ENCODE peak calls at places on chromosome 19, in five cellular contexts. One of them, this sample, is unnamed.
A peak's percentile ranks its signal among the peaks of the same experiment; 100 is the strongest.

GRCh38 chr19:48053076-48053475 is 9.2 kb upstream of the CABP5 start:
- DNase-seq in thyroid gland: no peak
- DNase-seq in CD4-positive, alpha-beta T cell: no peak
- DNase-seq in glutamatergic neuron: no peak
- DNase-seq in neural crest cell: no peak
- DNase-seq in this sample: no peak

GRCh38 chr19:1259873-1260748 is 9.0 kb upstream of the CIRBP start:
- DNase-seq in thyroid gland: no peak
- DNase-seq in CD4-positive, alpha-beta T cell: no peak
- DNase-seq in glutamatergic neuron: no peak
- DNase-seq in neural crest cell: no peak
- DNase-seq in this sample: no peak

GRCh38 chr19:7904074-7905020 is 670 bp downstream of the MAP2K7 start:
- DNase-seq in thyroid gland: no peak
- DNase-seq in CD4-positive, alpha-beta T cell: no peak
- DNase-seq in glutamatergic neuron: peak; percentile 55
- DNase-seq in neural crest cell: no peak
- DNase-seq in this sample: no peak

GRCh38 chr19:31232220-31232619 is 117.0 kb downstream of the TSHZ3 start:
- DNase-seq in thyroid gland: peak; percentile 18
- DNase-seq in CD4-positive, alpha-beta T cell: no peak
- DNase-seq in glutamatergic neuron: no peak
- DNase-seq in neural crest cell: no peak
- DNase-seq in this sample: no peak

GRCh38 chr19:41442473-41443360 is at the start of gene ERICH4:
- DNase-seq in thyroid gland: no peak
- DNase-seq in CD4-positive, alpha-beta T cell: no peak
- DNase-seq in glutamatergic neuron: no peak
- DNase-seq in neural crest cell: no peak
- DNase-seq in this sample: no peak

GRCh38 chr19:16088351-16088984 is 12.2 kb downstream of the TPM4 start:
- DNase-seq in thyroid gland: no peak
- DNase-seq in CD4-positive, alpha-beta T cell: no peak
- DNase-seq in glutamatergic neuron: no peak
- DNase-seq in neural crest cell: no peak
- DNase-seq in this sample: no peak

GRCh38 chr19:52691215-52691610 is 43.6 kb downstream of the ZNF611 start:
- DNase-seq in thyroid gland: no peak
- DNase-seq in CD4-positive, alpha-beta T cell: no peak
- DNase-seq in glutamatergic neuron: peak; percentile 25
- DNase-seq in neural crest cell: no peak
- DNase-seq in this sample: no peak

GRCh38 chr19:610071-610800 is 20.6 kb downstream of the HCN2 start:
- DNase-seq in thyroid gland: no peak
- DNase-seq in CD4-positive, alpha-beta T cell: no peak
- DNase-seq in glutamatergic neuron: no peak
- DNase-seq in neural crest cell: no peak
- DNase-seq in this sample: no peak

GRCh38 chr19:54180691-54181091 is 7.7 kb upstream of the TMC4 start:
- DNase-seq in thyroid gland: no peak
- DNase-seq in CD4-positive, alpha-beta T cell: no peak
- DNase-seq in glutamatergic neuron: no peak
- DNase-seq in neural crest cell: no peak
- DNase-seq in this sample: no peak

GRCh38 chr19:31639306-31639705 is 290.1 kb upstream of the TSHZ3 start:
- DNase-seq in thyroid gland: no peak
- DNase-seq in CD4-positive, alpha-beta T cell: no peak
- DNase-seq in glutamatergic neuron: no peak
- DNase-seq in neural crest cell: no peak
- DNase-seq in this sample: no peak

GRCh38 chr19:38245826-38246498 is 10.2 kb downstream of the PPP1R14A start:
- DNase-seq in thyroid gland: no peak
- DNase-seq in CD4-positive, alpha-beta T cell: no peak
- DNase-seq in glutamatergic neuron: no peak
- DNase-seq in neural crest cell: no peak
- DNase-seq in this sample: no peak

GRCh38 chr19:8663920-8664670 is 33.7 kb downstream of the NFILZ start:
- DNase-seq in thyroid gland: no peak
- DNase-seq in CD4-positive, alpha-beta T cell: no peak
- DNase-seq in glutamatergic neuron: no peak
- DNase-seq in neural crest cell: no peak
- DNase-seq in this sample: no peak

GRCh38 chr19:54418930-54419800 is 3.9 kb downstream of the TTYH1 start:
- DNase-seq in thyroid gland: no peak
- DNase-seq in CD4-positive, alpha-beta T cell: no peak
- DNase-seq in glutamatergic neuron: no peak
- DNase-seq in neural crest cell: no peak
- DNase-seq in this sample: no peak

GRCh38 chr19:51119089-51119488 is 5.6 kb upstream of the SIGLEC9 start:
- DNase-seq in thyroid gland: no peak
- DNase-seq in CD4-positive, alpha-beta T cell: no peak
- DNase-seq in glutamatergic neuron: no peak
- DNase-seq in neural crest cell: no peak
- DNase-seq in this sample: no peak

GRCh38 chr19:18158471-18158870 is 5.5 kb downstream of the PIK3R2 start:
- DNase-seq in thyroid gland: no peak
- DNase-seq in CD4-positive, alpha-beta T cell: no peak
- DNase-seq in glutamatergic neuron: no peak
- DNase-seq in neural crest cell: no peak
- DNase-seq in this sample: no peak

GRCh38 chr19:18159810-18160209 is 6.8 kb downstream of the PIK3R2 start:
- DNase-seq in thyroid gland: no peak
- DNase-seq in CD4-positive, alpha-beta T cell: no peak
- DNase-seq in glutamatergic neuron: no peak
- DNase-seq in neural crest cell: no peak
- DNase-seq in this sample: no peak

GRCh38 chr19:18161691-18162039 is 8.7 kb downstream of the PIK3R2 start:
- DNase-seq in thyroid gland: no peak
- DNase-seq in CD4-positive, alpha-beta T cell: no peak
- DNase-seq in glutamatergic neuron: no peak
- DNase-seq in neural crest cell: no peak
- DNase-seq in this sample: no peak

GRCh38 chr19:18160441-18160791 is 7.5 kb downstream of the PIK3R2 start:
- DNase-seq in thyroid gland: no peak
- DNase-seq in CD4-positive, alpha-beta T cell: no peak
- DNase-seq in glutamatergic neuron: no peak
- DNase-seq in neural crest cell: no peak
- DNase-seq in this sample: no peak

DNA sequence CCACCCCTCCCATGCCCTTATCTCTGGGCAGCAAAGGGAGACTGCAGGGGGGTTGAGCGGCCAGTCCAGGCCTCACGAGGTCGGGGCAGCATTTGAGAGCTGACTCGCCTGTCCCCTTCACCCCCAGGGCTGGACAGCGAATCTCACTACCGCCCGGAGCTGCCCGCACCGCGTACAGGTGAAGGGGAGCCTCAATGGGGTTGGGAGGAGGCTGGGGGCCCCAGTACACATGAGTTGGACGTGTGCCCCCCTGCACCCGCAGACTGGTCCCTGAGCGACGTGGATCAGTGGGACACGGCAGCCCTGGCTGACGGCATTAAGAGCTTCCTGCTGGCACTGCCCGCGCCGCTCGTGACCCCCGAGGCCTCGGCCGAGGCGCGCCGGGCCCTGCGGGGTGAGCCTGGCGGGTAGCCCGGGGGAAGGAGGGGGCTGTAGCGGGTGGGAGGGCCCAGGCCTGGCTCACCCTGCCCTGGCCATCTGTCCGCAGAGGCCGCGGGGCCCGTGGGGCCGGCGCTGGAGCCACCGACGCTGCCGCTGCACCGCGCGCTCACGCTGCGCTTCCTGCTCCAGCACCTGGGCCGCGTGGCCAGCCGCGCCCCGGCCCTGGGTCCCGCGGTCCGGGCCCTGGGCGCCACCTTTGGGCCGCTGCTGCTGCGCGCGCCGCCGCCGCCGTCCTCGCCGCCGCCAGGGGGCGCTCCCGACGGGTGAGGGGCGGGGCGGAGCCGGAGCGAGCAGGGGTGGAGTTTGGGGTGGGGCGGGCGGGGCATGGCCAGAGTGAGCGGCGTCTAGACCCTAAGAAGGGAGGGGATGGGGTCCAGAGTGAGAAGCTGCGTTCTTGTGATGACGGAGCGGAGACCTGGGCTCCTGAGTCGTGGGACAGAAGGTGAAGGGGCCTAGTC is 8.1 kb downstream of the PIK3R2 start:
- DNase-seq in thyroid gland: peak; percentile 74
- DNase-seq in CD4-positive, alpha-beta T cell: peak; percentile 80
- DNase-seq in glutamatergic neuron: peak; percentile 85
- DNase-seq in neural crest cell: peak; percentile 76
- DNase-seq in this sample: peak; percentile 82
- TF ChIP-seq CTCF in thyroid gland: peak; percentile 99
- TF ChIP-seq CTCF in CD4-positive, alpha-beta T cell: peak; percentile 53
- TF ChIP-seq CTCF in glutamatergic neuron: peak; percentile 75
- TF ChIP-seq CTCF in neural crest cell: peak; percentile 75
- TF ChIP-seq CTCF in this sample: peak; percentile 64

DNA sequence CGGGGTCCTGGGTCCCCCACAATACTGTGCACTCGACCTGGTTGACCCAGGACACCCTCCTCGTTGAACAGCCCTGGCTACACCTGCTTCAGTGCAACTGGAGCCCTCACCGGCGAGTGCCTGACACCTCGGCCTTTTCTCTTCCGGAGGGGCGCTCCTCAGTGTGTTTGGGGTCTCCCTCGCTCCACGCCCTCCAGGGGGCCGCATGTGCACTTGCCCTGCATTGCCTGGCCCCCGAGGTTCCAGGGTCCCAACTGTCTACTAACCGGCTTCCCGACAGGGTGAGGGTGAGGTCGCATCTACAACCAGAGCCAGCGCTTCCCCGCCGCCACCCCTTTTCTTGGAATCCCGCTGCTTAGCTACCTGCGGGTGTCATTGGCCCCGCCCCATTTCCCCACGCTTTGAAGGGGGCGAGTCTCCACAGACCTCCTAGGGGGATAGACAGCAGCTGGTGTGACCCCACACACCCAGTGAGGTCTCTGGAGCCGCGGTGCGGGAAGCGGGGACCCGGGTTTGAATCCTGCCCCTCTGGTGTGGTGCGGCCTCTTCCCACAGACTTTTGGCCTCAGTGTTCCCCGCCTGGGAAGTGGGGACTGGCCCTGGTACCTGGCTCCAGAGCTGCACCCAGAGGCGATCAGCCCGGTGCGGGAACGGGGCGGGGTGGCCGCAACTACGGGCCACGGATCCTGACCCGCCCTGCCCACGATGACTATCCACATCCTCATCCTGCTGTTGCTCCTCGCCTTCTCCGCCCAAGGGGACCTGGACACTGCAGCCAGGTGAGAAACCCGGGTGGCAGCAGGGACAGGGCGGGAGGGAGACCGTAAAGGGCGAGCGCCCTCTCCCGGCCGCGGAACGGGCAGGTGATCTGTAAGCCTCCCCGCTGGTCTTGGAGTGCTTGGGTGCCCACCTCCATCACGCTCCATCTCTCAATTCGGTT is at the start of gene ADM5:
- DNase-seq in thyroid gland: peak; percentile 57
- DNase-seq in CD4-positive, alpha-beta T cell: no peak
- DNase-seq in glutamatergic neuron: peak; percentile 78
- DNase-seq in neural crest cell: no peak
- DNase-seq in this sample: no peak
- TF ChIP-seq CTCF in thyroid gland: peak; percentile 54
- TF ChIP-seq CTCF in CD4-positive, alpha-beta T cell: peak; percentile 57
- TF ChIP-seq CTCF in glutamatergic neuron: peak; percentile 69
- TF ChIP-seq CTCF in neural crest cell: peak; percentile 62
- TF ChIP-seq CTCF in this sample: peak; percentile 52

GRCh38 chr19:13834308-13834790 is 39.1 kb downstream of the ZSWIM4 start:
- DNase-seq in thyroid gland: no peak
- DNase-seq in CD4-positive, alpha-beta T cell: peak; percentile 47
- DNase-seq in glutamatergic neuron: no peak
- DNase-seq in neural crest cell: no peak
- DNase-seq in this sample: no peak

GRCh38 chr19:13832096-13832495 is 36.9 kb downstream of the ZSWIM4 start:
- DNase-seq in thyroid gland: no peak
- DNase-seq in CD4-positive, alpha-beta T cell: no peak
- DNase-seq in glutamatergic neuron: no peak
- DNase-seq in neural crest cell: no peak
- DNase-seq in this sample: no peak

GRCh38 chr19:13831560-13832056 is 36.4 kb downstream of the ZSWIM4 start:
- DNase-seq in thyroid gland: no peak
- DNase-seq in CD4-positive, alpha-beta T cell: no peak
- DNase-seq in glutamatergic neuron: no peak
- DNase-seq in neural crest cell: no peak
- DNase-seq in this sample: no peak

GRCh38 chr19:13835791-13836723 is 40.8 kb downstream of the ZSWIM4 start:
- DNase-seq in thyroid gland: peak; percentile 45
- DNase-seq in CD4-positive, alpha-beta T cell: peak; percentile 52
- DNase-seq in glutamatergic neuron: no peak
- DNase-seq in neural crest cell: no peak
- DNase-seq in this sample: no peak

DNA sequence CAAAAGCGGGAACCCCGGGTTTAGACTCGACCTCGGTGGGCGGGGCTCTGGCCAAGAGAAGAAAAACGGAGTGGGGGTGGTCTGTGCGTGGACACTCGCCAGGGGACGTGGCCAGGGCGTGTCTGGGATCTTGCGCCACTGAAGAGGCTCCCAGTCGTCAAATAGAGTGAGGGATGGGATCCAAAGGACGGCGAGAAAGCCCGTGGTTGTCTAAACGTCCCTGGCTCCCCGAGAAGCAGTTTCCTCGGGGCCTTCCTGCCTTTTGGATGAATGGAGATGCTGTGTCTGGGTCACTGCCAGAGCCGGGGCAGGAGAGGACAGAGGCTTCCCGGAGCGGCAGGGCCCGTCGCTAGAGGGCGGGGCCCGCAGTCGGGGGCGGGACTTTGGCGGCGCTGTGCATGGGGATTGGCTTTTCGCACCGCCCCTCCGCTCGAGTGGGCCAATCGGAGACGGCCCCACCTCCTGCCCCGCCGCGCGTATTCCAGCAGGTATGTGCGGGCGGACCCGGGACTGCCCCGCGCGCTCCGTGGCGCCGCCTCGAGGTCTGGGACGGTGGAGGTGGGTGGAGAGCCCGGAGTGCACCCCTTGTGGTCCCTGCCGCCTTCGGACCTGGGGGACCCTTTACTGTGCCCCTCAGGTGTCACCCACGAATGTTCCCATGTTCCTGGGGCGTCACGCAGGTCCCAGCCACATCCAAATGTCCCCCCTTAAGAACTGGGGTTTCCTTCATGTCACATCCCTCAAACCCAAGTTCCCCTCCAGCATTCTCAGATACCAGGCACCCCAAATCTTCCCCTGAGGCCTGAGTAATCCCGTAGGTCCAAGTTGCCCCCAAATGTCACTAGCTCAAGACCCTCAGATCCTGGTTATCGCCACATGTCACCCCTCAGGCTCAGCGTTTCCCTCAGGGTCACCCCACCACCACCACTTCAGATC is 38.4 kb downstream of the ZSWIM4 start:
- DNase-seq in thyroid gland: peak; percentile 99
- DNase-seq in CD4-positive, alpha-beta T cell: peak; percentile 96
- DNase-seq in glutamatergic neuron: peak; percentile 94
- DNase-seq in neural crest cell: peak; percentile 94
- DNase-seq in this sample: peak; percentile 97
- TF ChIP-seq CTCF in thyroid gland: peak; percentile 44
- TF ChIP-seq CTCF in CD4-positive, alpha-beta T cell: peak; percentile 18
- TF ChIP-seq CTCF in glutamatergic neuron: peak; percentile 29
- TF ChIP-seq CTCF in neural crest cell: peak; percentile 61
- TF ChIP-seq CTCF in this sample: peak; percentile 18

DNA sequence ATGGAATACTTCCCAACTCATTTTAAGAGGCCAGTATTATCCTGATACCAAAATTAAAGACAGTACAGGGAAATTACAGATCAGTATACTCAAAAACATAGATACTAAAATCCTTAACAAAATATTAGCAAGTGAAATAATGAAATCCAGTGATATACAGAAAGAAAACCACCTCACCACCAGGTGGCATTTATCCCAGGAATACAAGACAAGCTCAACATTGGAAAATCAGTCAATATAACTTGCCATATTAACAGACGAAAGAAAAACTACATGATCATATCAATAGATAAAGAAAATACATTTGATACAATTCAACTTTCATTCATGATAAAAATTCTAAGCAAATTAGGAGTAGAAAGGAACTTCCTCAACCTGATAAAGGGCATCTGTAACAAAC is 6.7 kb upstream of the GNA15 start:
- DNase-seq in thyroid gland: no peak
- DNase-seq in CD4-positive, alpha-beta T cell: no peak
- DNase-seq in glutamatergic neuron: no peak
- DNase-seq in neural crest cell: no peak
- DNase-seq in this sample: no peak
- TF ChIP-seq CTCF in thyroid gland: peak; percentile 53
- TF ChIP-seq CTCF in CD4-positive, alpha-beta T cell: peak; percentile 71
- TF ChIP-seq CTCF in glutamatergic neuron: no peak
- TF ChIP-seq CTCF in neural crest cell: peak; percentile 67
- TF ChIP-seq CTCF in this sample: peak; percentile 67